ENCODE peak calls at places on chromosomes 7 and 10, in eight cellular contexts. C is stimulated activated CD4-positive, alpha-beta T cell treated with anti-CD3 and anti-CD28 coated beads, Interleukin-1b, Interleukin-23, amount 100 ng/mL, for 24 hours; H is T-helper 2 cell; D is uterus; O is SW480; S is naive thymus-derived CD4-positive, alpha-beta T cell; E is activated naive CD8-positive, alpha-beta T cell treated with anti-CD3 and anti-CD28 coated beads, Interleukin-2, amount 50 U/mL, for 16 hours; I is stimulated activated CD8-positive, alpha-beta memory T cell treated with anti-CD3 and anti-CD28 coated beads, Interleukin-15, amount 100 ng/mL, for 24 hours. B is an unnamed sample.

GRCh38 chr7:1441615-1442354 is 17.5 kb downstream of the MICALL2 start:
- DNase-seq in C (no peak), H (no peak), D (no peak), O (no peak), S (no peak), E (no peak), I (no peak), B (no peak)

GRCh38 chr7:97001221-97001620 is 4.1 kb upstream of the DLX6 start:
- DNase-seq in C (no peak), H (no peak), D (no peak), O (no peak), S (no peak), E (no peak), I (no peak), B (no peak)

GRCh38 chr10:33952692-33953360 is 618.4 kb upstream of the NRP1 start:
- DNase-seq in C (no peak), H (no peak), D (no peak), O (no peak), S (no peak), E (no peak), I (no peak), B (no peak)

GRCh38 chr10:44878704-44879530 is 32.2 kb upstream of the TMEM72 start:
- DNase-seq in C (peak; percentile 63), H (peak; percentile 41), D (peak; percentile 90), O (peak; percentile 50), S (peak; percentile 81), E (peak; percentile 52), I (peak; percentile 57), B (peak; percentile 84)

GRCh38 chr10:32929634-32930033 is 28.4 kb downstream of the ITGB1 start:
- DNase-seq in C (no peak), H (no peak), D (no peak), O (no peak), S (no peak), E (no peak), I (no peak), B (no peak)

GRCh38 chr10:124944982-124945381 is 3.1 kb downstream of the ZRANB1 start:
- DNase-seq in C (no peak), H (no peak), D (no peak), O (no peak), S (no peak), E (no peak), I (no peak), B (no peak)

GRCh38 chr7:47534322-47535032 is 47.4 kb downstream of the TNS3 start:
- DNase-seq in C (no peak), H (no peak), D (no peak), O (peak; percentile 81), S (no peak), E (no peak), I (no peak), B (no peak)

GRCh38 chr10:122669842-122670241 is 29.8 kb downstream of the C10orf120 start:
- DNase-seq in C (no peak), H (no peak), D (no peak), O (no peak), S (no peak), E (no peak), I (no peak), B (no peak)

GRCh38 chr10:118569241-118569881 is 26.1 kb downstream of the PRLHR start:
- DNase-seq in C (no peak), H (no peak), D (peak; percentile 26), O (no peak), S (no peak), E (no peak), I (no peak), B (no peak)

GRCh38 chr10:12788277-12788676 is 213.2 kb downstream of the CCDC3 start:
- DNase-seq in C (no peak), H (no peak), D (no peak), O (no peak), S (no peak), E (no peak), I (no peak), B (no peak)

GRCh38 chr7:74253331-74253730 is 868 bp downstream of the RFC2 start:
- DNase-seq in C (no peak), H (no peak), D (no peak), O (no peak), S (no peak), E (no peak), I (no peak), B (no peak)

GRCh38 chr10:683448-684071 is 5.9 kb downstream of the DIP2C start:
- DNase-seq in C (no peak), H (no peak), D (peak; percentile 83), O (no peak), S (no peak), E (no peak), I (no peak), B (no peak)

GRCh38 chr7:28052933-28053332 is 127.7 kb downstream of the JAZF1 start:
- DNase-seq in C (no peak), H (no peak), D (no peak), O (no peak), S (no peak), E (no peak), I (no peak), B (no peak)

GRCh38 chr10:16470747-16471146 is 33.9 kb downstream of the PTER start:
- DNase-seq in C (peak; percentile 13), H (peak; percentile 4), D (no peak), O (no peak), S (no peak), E (no peak), I (no peak), B (no peak)

GRCh38 chr10:79981673-79982485 is 33.0 kb upstream of the SFTPD start:
- DNase-seq in C (peak; percentile 16), H (no peak), D (peak; percentile 19), O (peak; percentile 74), S (no peak), E (no peak), I (no peak), B (peak; percentile 76)

GRCh38 chr10:6875229-6875544 is 295.1 kb upstream of the PRKCQ start:
- DNase-seq in C (no peak), H (no peak), D (no peak), O (no peak), S (no peak), E (no peak), I (no peak), B (no peak)

GRCh38 chr10:26566525-26567348 is 128.6 kb downstream of the APBB1IP start:
- DNase-seq in C (no peak), H (no peak), D (no peak), O (no peak), S (no peak), E (no peak), I (no peak), B (no peak)

B was measured in left lobe of liver.